ENCODE peak calls at places on chromosome 5, in six cellular contexts. One of them, this sample, is unnamed.

GRCh38 chr5:145918397-145918796 is 18.0 kb upstream of the SH3RF2 start:
- DNase-seq in NCI-H1436: no peak
- DNase-seq in hypothalamus: no peak
- DNase-seq in activated T-helper 1 cell treated with anti-CD3 and anti-CD28 coated beads, Interleukin-2, amount 50 U/mL, for 16 hours: no peak
- DNase-seq in upper lobe of right lung: no peak
- DNase-seq in HEK293T: no peak
- DNase-seq in this sample: no peak

GRCh38 chr5:178538624-178539344 is 51.4 kb downstream of the COL23A1 start:
- DNase-seq in NCI-H1436: no peak
- DNase-seq in hypothalamus: no peak
- DNase-seq in activated T-helper 1 cell treated with anti-CD3 and anti-CD28 coated beads, Interleukin-2, amount 50 U/mL, for 16 hours: no peak
- DNase-seq in upper lobe of right lung: no peak
- DNase-seq in HEK293T: no peak
- DNase-seq in this sample: no peak

GRCh38 chr5:175701797-175702196 is 43.9 kb downstream of the HRH2 start:
- DNase-seq in NCI-H1436: no peak
- DNase-seq in hypothalamus: no peak
- DNase-seq in activated T-helper 1 cell treated with anti-CD3 and anti-CD28 coated beads, Interleukin-2, amount 50 U/mL, for 16 hours: no peak
- DNase-seq in upper lobe of right lung: peak; percentile 21
- DNase-seq in HEK293T: no peak
- DNase-seq in this sample: no peak

GRCh38 chr5:96159076-96159475 is 197.4 kb upstream of the ELL2 start:
- DNase-seq in NCI-H1436: no peak
- DNase-seq in hypothalamus: no peak
- DNase-seq in activated T-helper 1 cell treated with anti-CD3 and anti-CD28 coated beads, Interleukin-2, amount 50 U/mL, for 16 hours: no peak
- DNase-seq in upper lobe of right lung: no peak
- DNase-seq in HEK293T: no peak
- DNase-seq in this sample: no peak

GRCh38 chr5:143014017-143014651 is 244.0 kb downstream of the ARHGAP26 start:
- DNase-seq in NCI-H1436: no peak
- DNase-seq in hypothalamus: no peak
- DNase-seq in activated T-helper 1 cell treated with anti-CD3 and anti-CD28 coated beads, Interleukin-2, amount 50 U/mL, for 16 hours: no peak
- DNase-seq in upper lobe of right lung: peak; percentile 79
- DNase-seq in HEK293T: peak; percentile 46
- DNase-seq in this sample: peak; percentile 45

GRCh38 chr5:96901384-96901783 is 25.1 kb downstream of the ERAP2 start:
- DNase-seq in NCI-H1436: no peak
- DNase-seq in hypothalamus: no peak
- DNase-seq in activated T-helper 1 cell treated with anti-CD3 and anti-CD28 coated beads, Interleukin-2, amount 50 U/mL, for 16 hours: no peak
- DNase-seq in upper lobe of right lung: no peak
- DNase-seq in HEK293T: no peak
- DNase-seq in this sample: peak; percentile 26

GRCh38 chr5:28301676-28302075 is 1263.3 kb upstream of the CDH9 start:
- DNase-seq in NCI-H1436: no peak
- DNase-seq in hypothalamus: no peak
- DNase-seq in activated T-helper 1 cell treated with anti-CD3 and anti-CD28 coated beads, Interleukin-2, amount 50 U/mL, for 16 hours: no peak
- DNase-seq in upper lobe of right lung: no peak
- DNase-seq in HEK293T: no peak
- DNase-seq in this sample: no peak

GRCh38 chr5:171975262-171975876 is 31.1 kb downstream of the FBXW11 start:
- DNase-seq in NCI-H1436: no peak
- DNase-seq in hypothalamus: no peak
- DNase-seq in activated T-helper 1 cell treated with anti-CD3 and anti-CD28 coated beads, Interleukin-2, amount 50 U/mL, for 16 hours: no peak
- DNase-seq in upper lobe of right lung: no peak
- DNase-seq in HEK293T: peak; percentile 39
- DNase-seq in this sample: no peak

GRCh38 chr5:89268460-89268859 is 385.5 kb upstream of the MEF2C start:
- DNase-seq in NCI-H1436: no peak
- DNase-seq in hypothalamus: no peak
- DNase-seq in activated T-helper 1 cell treated with anti-CD3 and anti-CD28 coated beads, Interleukin-2, amount 50 U/mL, for 16 hours: no peak
- DNase-seq in upper lobe of right lung: no peak
- DNase-seq in HEK293T: no peak
- DNase-seq in this sample: no peak

GRCh38 chr5:62717211-62717927 is 138.8 kb downstream of the LRRC70 start:
- DNase-seq in NCI-H1436: no peak
- DNase-seq in hypothalamus: no peak
- DNase-seq in activated T-helper 1 cell treated with anti-CD3 and anti-CD28 coated beads, Interleukin-2, amount 50 U/mL, for 16 hours: no peak
- DNase-seq in upper lobe of right lung: no peak
- DNase-seq in HEK293T: no peak
- DNase-seq in this sample: no peak

GRCh38 chr5:139669681-139670368 is 21.7 kb downstream of the CXXC5 start:
- DNase-seq in NCI-H1436: no peak
- DNase-seq in hypothalamus: no peak
- DNase-seq in activated T-helper 1 cell treated with anti-CD3 and anti-CD28 coated beads, Interleukin-2, amount 50 U/mL, for 16 hours: no peak
- DNase-seq in upper lobe of right lung: no peak
- DNase-seq in HEK293T: no peak
- DNase-seq in this sample: no peak

GRCh38 chr5:71769265-71769664 is 50.2 kb downstream of the CARTPT start:
- DNase-seq in NCI-H1436: no peak
- DNase-seq in hypothalamus: no peak
- DNase-seq in activated T-helper 1 cell treated with anti-CD3 and anti-CD28 coated beads, Interleukin-2, amount 50 U/mL, for 16 hours: no peak
- DNase-seq in upper lobe of right lung: no peak
- DNase-seq in HEK293T: no peak
- DNase-seq in this sample: peak; percentile 67

GRCh38 chr5:146675700-146676099 is 159.7 kb upstream of the GPR151 start:
- DNase-seq in NCI-H1436: peak; percentile 69
- DNase-seq in hypothalamus: no peak
- DNase-seq in activated T-helper 1 cell treated with anti-CD3 and anti-CD28 coated beads, Interleukin-2, amount 50 U/mL, for 16 hours: no peak
- DNase-seq in upper lobe of right lung: no peak
- DNase-seq in HEK293T: no peak
- DNase-seq in this sample: no peak

GRCh38 chr5:111950660-111951059 is 193.7 kb upstream of the NREP start:
- DNase-seq in NCI-H1436: no peak
- DNase-seq in hypothalamus: no peak
- DNase-seq in activated T-helper 1 cell treated with anti-CD3 and anti-CD28 coated beads, Interleukin-2, amount 50 U/mL, for 16 hours: no peak
- DNase-seq in upper lobe of right lung: no peak
- DNase-seq in HEK293T: no peak
- DNase-seq in this sample: no peak

GRCh38 chr5:42250-42649 is 49.7 kb upstream of the PLEKHG4B start:
- DNase-seq in NCI-H1436: no peak
- DNase-seq in hypothalamus: no peak
- DNase-seq in activated T-helper 1 cell treated with anti-CD3 and anti-CD28 coated beads, Interleukin-2, amount 50 U/mL, for 16 hours: no peak
- DNase-seq in upper lobe of right lung: no peak
- DNase-seq in HEK293T: peak; percentile 27
- DNase-seq in this sample: peak; percentile 41

GRCh38 chr5:43891112-43891511 is 288.1 kb downstream of the NNT start:
- DNase-seq in NCI-H1436: no peak
- DNase-seq in hypothalamus: no peak
- DNase-seq in activated T-helper 1 cell treated with anti-CD3 and anti-CD28 coated beads, Interleukin-2, amount 50 U/mL, for 16 hours: no peak
- DNase-seq in upper lobe of right lung: no peak
- DNase-seq in HEK293T: no peak
- DNase-seq in this sample: no peak

GRCh38 chr5:43973318-43973717 is 370.3 kb downstream of the NNT start:
- DNase-seq in NCI-H1436: no peak
- DNase-seq in hypothalamus: no peak
- DNase-seq in activated T-helper 1 cell treated with anti-CD3 and anti-CD28 coated beads, Interleukin-2, amount 50 U/mL, for 16 hours: no peak
- DNase-seq in upper lobe of right lung: no peak
- DNase-seq in HEK293T: no peak
- DNase-seq in this sample: no peak